ENCODE peak calls at places on chromosomes 12 and 14, in six cellular contexts. S is C1 segment of cervical spinal cord; M is activated CD8-positive, alpha-beta memory T cell treated with anti-CD3 and anti-CD28 coated beads, Interleukin-2, amount 50 U/mL, for 4 hours; X is activated CD4-positive, alpha-beta T cell treated with anti-CD3 and anti-CD28 coated beads for 4 hours; T is mucosa of descending colon; N is EH. B is an unnamed sample.

GRCh38 chr14:31162910-31163649 is 44.5 kb downstream of the HECTD1 start:
- DNase-seq in S (no peak), T (no peak), N (no peak), X (no peak), M (no peak), B (no peak)

GRCh38 chr12:45388545-45388944 is 172.7 kb downstream of the ANO6 start:
- DNase-seq in X (no peak), T (no peak), S (no peak), N (peak; percentile 64), M (no peak), B (peak; percentile 43)

GRCh38 chr12:21353948-21354347 is 18.8 kb upstream of the IAPP start:
- DNase-seq in X (no peak), T (no peak), M (no peak), S (no peak), N (no peak), B (no peak)

GRCh38 chr12:118061011-118061875 is at the start of gene WSB2:
- DNase-seq in S (peak; percentile 69), N (peak; percentile 70), X (peak; percentile 74), M (peak; percentile 68), T (peak; percentile 80), B (peak; percentile 69)

GRCh38 chr12:99381992-99382391 is 265.6 kb upstream of the GARIN6 start:
- DNase-seq in N (no peak), X (no peak), M (no peak), T (no peak), S (no peak), B (no peak)

GRCh38 chr12:96861656-96862055 is 45.4 kb upstream of the NEDD1 start:
- DNase-seq in M (no peak), N (peak; percentile 86), X (no peak), S (no peak), T (no peak), B (peak; percentile 74)

GRCh38 chr12:30813741-30814687 is 59.3 kb upstream of the CAPRIN2 start:
- DNase-seq in N (no peak), T (no peak), S (no peak), M (no peak), X (no peak), B (no peak)

GRCh38 chr12:59823535-59823934 is 227.7 kb downstream of the SLC16A7 start:
- DNase-seq in M (no peak), S (no peak), T (no peak), N (peak; percentile 54), X (no peak), B (peak; percentile 31)

GRCh38 chr12:58286353-58286752 is 345.0 kb downstream of the ATP23 start:
- DNase-seq in X (no peak), T (no peak), N (no peak), M (no peak), S (no peak), B (no peak)

GRCh38 chr12:104958946-104959841 is 1.1 kb upstream of the SLC41A2 start:
- DNase-seq in T (no peak), M (no peak), X (no peak), N (peak; percentile 63), S (no peak), B (peak; percentile 63)

GRCh38 chr12:103177624-103178023 is 220.2 kb downstream of the ASCL1 start:
- DNase-seq in T (no peak), X (no peak), M (no peak), N (no peak), S (no peak), B (no peak)

GRCh38 chr12:120928864-120929652 is 24.9 kb upstream of the SPPL3 start:
- DNase-seq in S (no peak), X (no peak), M (no peak), T (peak; percentile 55), N (no peak), B (no peak)

GRCh38 chr12:6056406-6057211 is 67.9 kb downstream of the VWF start:
- DNase-seq in S (no peak), X (peak; percentile 15), M (peak; percentile 60), T (no peak), N (no peak), B (no peak)

GRCh38 chr12:124109760-124110159 is 136.7 kb downstream of the ZNF664 start:
- DNase-seq in T (no peak), N (peak; percentile 61), S (no peak), X (no peak), M (no peak), B (peak; percentile 29)

GRCh38 chr14:26286806-26287205 is 311.0 kb downstream of the NOVA1 start:
- DNase-seq in M (no peak), S (no peak), X (no peak), T (no peak), N (no peak), B (no peak)

GRCh38 chr14:20618328-20618749 is 23.2 kb downstream of the OR6S1 start:
- DNase-seq in X (no peak), T (no peak), N (no peak), M (no peak), S (no peak), B (no peak)

GRCh38 chr14:97946291-97946690 is 1149.1 kb downstream of the VRK1 start:
- DNase-seq in T (no peak), X (no peak), N (no peak), S (no peak), M (no peak), B (no peak)

GRCh38 chr14:68589447-68590232 is 203.2 kb downstream of the ZFP36L1 start:
- DNase-seq in M (no peak), X (no peak), S (no peak), N (peak; percentile 85), T (no peak), B (no peak)

GRCh38 chr12:159131-159782 is 54.7 kb downstream of the SLC6A12 start:
- DNase-seq in N (no peak), S (no peak), T (no peak), M (no peak), X (no peak), B (no peak)

GRCh38 chr14:105888784-105889665 is 362.6 kb downstream of the TMEM121 start:
- DNase-seq in S (no peak), N (no peak), X (no peak), M (peak; percentile 7), T (peak; percentile 27), B (no peak)

GRCh38 chr12:59066445-59066844 is 146.1 kb upstream of the LRIG3 start:
- DNase-seq in S (no peak), N (no peak), M (no peak), T (no peak), X (no peak), B (no peak)

GRCh38 chr12:54439521-54440255 is 20.6 kb upstream of the ITGA5 start:
- DNase-seq in M (no peak), T (no peak), N (peak; percentile 88), S (peak; percentile 16), X (no peak), B (peak; percentile 75)

GRCh38 chr14:59707778-59708635 is 131.4 kb upstream of the CCDC175 start:
- DNase-seq in X (no peak), S (no peak), M (no peak), T (no peak), N (no peak), B (no peak)

GRCh38 chr14:90382491-90383125 is 14.2 kb upstream of the CALM1 start:
- DNase-seq in S (peak; percentile 92), N (peak; percentile 85), T (peak; percentile 71), X (peak; percentile 78), M (peak; percentile 76), B (peak; percentile 68)

GRCh38 chr12:124496584-124496983 is 70.8 kb downstream of the NCOR2 start:
- DNase-seq in X (no peak), N (no peak), T (no peak), M (no peak), S (no peak), B (peak; percentile 23)

GRCh38 chr12:6332459-6332858 is 9.4 kb downstream of the TNFRSF1A start:
- DNase-seq in T (no peak), M (no peak), S (no peak), X (no peak), N (peak; percentile 87), B (peak; percentile 86)

GRCh38 chr14:85057266-85057665 is 472.7 kb upstream of the FLRT2 start:
- DNase-seq in M (no peak), X (no peak), T (no peak), N (no peak), S (no peak), B (no peak)

GRCh38 chr14:99937475-99938244 is 127.6 kb upstream of the EVL start:
- DNase-seq in X (no peak), S (no peak), N (no peak), T (no peak), M (no peak), B (no peak)

GRCh38 chr12:121801601-121802484 is 2.0 kb upstream of the SETD1B start:
- DNase-seq in X (peak; percentile 50), T (no peak), N (peak; percentile 55), M (peak; percentile 38), S (peak; percentile 51), B (no peak)

B was measured in EL.